ENCODE peak calls at places on chromosomes 4 and X, in ten cellular contexts. One of them, this sample, is unnamed.

GRCh38 chr4:61292322-61292721 is 92.2 kb downstream of the ADGRL3 start:
- DNase-seq in brain microvascular endothelial cell: no peak
- DNase-seq in IMR-90: no peak
- DNase-seq in sigmoid colon: no peak
- DNase-seq in left ventricle myocardium inferior: no peak
- DNase-seq in MM.1S: no peak
- DNase-seq in H9: no peak
- DNase-seq in left lung: no peak
- DNase-seq in right cardiac atrium: no peak
- DNase-seq in aorta: no peak
- DNase-seq in this sample: no peak

GRCh38 chr4:147285751-147286150 is 195.1 kb upstream of the EDNRA start:
- DNase-seq in left ventricle myocardium inferior: no peak
- DNase-seq in sigmoid colon: no peak
- DNase-seq in H9: no peak
- DNase-seq in MM.1S: no peak
- DNase-seq in IMR-90: peak
- DNase-seq in right cardiac atrium: no peak
- DNase-seq in left lung: no peak
- DNase-seq in aorta: no peak
- DNase-seq in brain microvascular endothelial cell: no peak
- DNase-seq in this sample: no peak

GRCh38 chr4:8495803-8496202 is 55.2 kb downstream of the TRMT44 start:
- DNase-seq in MM.1S: no peak
- DNase-seq in sigmoid colon: no peak
- DNase-seq in left lung: no peak
- DNase-seq in H9: no peak
- DNase-seq in left ventricle myocardium inferior: no peak
- DNase-seq in IMR-90: no peak
- DNase-seq in brain microvascular endothelial cell: no peak
- DNase-seq in aorta: no peak
- DNase-seq in right cardiac atrium: no peak
- DNase-seq in this sample: no peak

GRCh38 chrX:35890699-35891098 is 28.8 kb upstream of the CFAP47 start:
- DNase-seq in right cardiac atrium: peak
- DNase-seq in brain microvascular endothelial cell: no peak
- DNase-seq in aorta: peak
- DNase-seq in left lung: no peak
- DNase-seq in left ventricle myocardium inferior: no peak
- DNase-seq in MM.1S: peak
- DNase-seq in H9: peak
- DNase-seq in IMR-90: peak
- DNase-seq in sigmoid colon: no peak
- DNase-seq in this sample: no peak

GRCh38 chrX:109952050-109952449 is 50.9 kb upstream of the TMEM164 start:
- DNase-seq in H9: no peak
- DNase-seq in MM.1S: no peak
- DNase-seq in IMR-90: no peak
- DNase-seq in left ventricle myocardium inferior: no peak
- DNase-seq in brain microvascular endothelial cell: no peak
- DNase-seq in right cardiac atrium: no peak
- DNase-seq in sigmoid colon: no peak
- DNase-seq in left lung: no peak
- DNase-seq in aorta: no peak
- DNase-seq in this sample: no peak

GRCh38 chr4:147560632-147561031 is 56.6 kb upstream of the TMEM184C start:
- DNase-seq in brain microvascular endothelial cell: no peak
- DNase-seq in sigmoid colon: no peak
- DNase-seq in aorta: no peak
- DNase-seq in left lung: no peak
- DNase-seq in H9: no peak
- DNase-seq in MM.1S: no peak
- DNase-seq in right cardiac atrium: no peak
- DNase-seq in IMR-90: peak
- DNase-seq in left ventricle myocardium inferior: no peak
- DNase-seq in this sample: no peak

GRCh38 chrX:124395145-124395858 is 48.9 kb downstream of the SH2D1A start:
- DNase-seq in right cardiac atrium: no peak
- DNase-seq in IMR-90: no peak
- DNase-seq in H9: no peak
- DNase-seq in MM.1S: peak
- DNase-seq in aorta: no peak
- DNase-seq in brain microvascular endothelial cell: no peak
- DNase-seq in left ventricle myocardium inferior: no peak
- DNase-seq in left lung: no peak
- DNase-seq in sigmoid colon: no peak
- DNase-seq in this sample: no peak

GRCh38 chr4:138330531-138330930 is 88.4 kb upstream of the SLC7A11 start:
- DNase-seq in aorta: no peak
- DNase-seq in left lung: no peak
- DNase-seq in sigmoid colon: no peak
- DNase-seq in IMR-90: peak
- DNase-seq in MM.1S: no peak
- DNase-seq in H9: no peak
- DNase-seq in right cardiac atrium: no peak
- DNase-seq in brain microvascular endothelial cell: no peak
- DNase-seq in left ventricle myocardium inferior: no peak
- DNase-seq in this sample: no peak

GRCh38 chr4:8819421-8820177 is 52.0 kb downstream of the HMX1 start:
- DNase-seq in IMR-90: no peak
- DNase-seq in left ventricle myocardium inferior: no peak
- DNase-seq in MM.1S: peak
- DNase-seq in aorta: no peak
- DNase-seq in sigmoid colon: peak
- DNase-seq in brain microvascular endothelial cell: no peak
- DNase-seq in left lung: no peak
- DNase-seq in right cardiac atrium: no peak
- DNase-seq in H9: peak
- DNase-seq in this sample: no peak

GRCh38 chrX:102715967-102716366 is 3.7 kb downstream of the GPRASP2 start:
- DNase-seq in aorta: no peak
- DNase-seq in MM.1S: no peak
- DNase-seq in H9: no peak
- DNase-seq in left ventricle myocardium inferior: no peak
- DNase-seq in sigmoid colon: no peak
- DNase-seq in right cardiac atrium: no peak
- DNase-seq in IMR-90: no peak
- DNase-seq in brain microvascular endothelial cell: no peak
- DNase-seq in left lung: no peak
- DNase-seq in this sample: no peak

GRCh38 chr4:105155426-105155825 is 8.8 kb downstream of the TET2 start:
- DNase-seq in left ventricle myocardium inferior: no peak
- DNase-seq in sigmoid colon: no peak
- DNase-seq in IMR-90: peak
- DNase-seq in MM.1S: no peak
- DNase-seq in aorta: no peak
- DNase-seq in brain microvascular endothelial cell: no peak
- DNase-seq in left lung: no peak
- DNase-seq in H9: no peak
- DNase-seq in right cardiac atrium: no peak
- DNase-seq in this sample: no peak

GRCh38 chr4:83212041-83212851 is 72.4 kb downstream of the COQ2 start:
- DNase-seq in MM.1S: peak
- DNase-seq in left ventricle myocardium inferior: no peak
- DNase-seq in right cardiac atrium: no peak
- DNase-seq in left lung: peak
- DNase-seq in aorta: no peak
- DNase-seq in IMR-90: no peak
- DNase-seq in sigmoid colon: no peak
- DNase-seq in H9: no peak
- DNase-seq in brain microvascular endothelial cell: no peak
- DNase-seq in this sample: peak

GRCh38 chr4:1293981-1294380 is 4.3 kb downstream of the MAEA start:
- DNase-seq in IMR-90: no peak
- DNase-seq in aorta: peak
- DNase-seq in right cardiac atrium: peak
- DNase-seq in H9: no peak
- DNase-seq in left ventricle myocardium inferior: no peak
- DNase-seq in sigmoid colon: peak
- DNase-seq in brain microvascular endothelial cell: no peak
- DNase-seq in MM.1S: no peak
- DNase-seq in left lung: no peak
- DNase-seq in this sample: no peak

GRCh38 chrX:68504237-68504636 is 5.4 kb downstream of the YIPF6 start:
- DNase-seq in sigmoid colon: no peak
- DNase-seq in left lung: no peak
- DNase-seq in IMR-90: peak
- DNase-seq in left ventricle myocardium inferior: no peak
- DNase-seq in H9: no peak
- DNase-seq in aorta: no peak
- DNase-seq in right cardiac atrium: no peak
- DNase-seq in brain microvascular endothelial cell: peak
- DNase-seq in MM.1S: no peak
- DNase-seq in this sample: peak

GRCh38 chrX:28981952-28982351 is 394.7 kb downstream of the IL1RAPL1 start:
- DNase-seq in H9: no peak
- DNase-seq in sigmoid colon: no peak
- DNase-seq in MM.1S: peak
- DNase-seq in IMR-90: no peak
- DNase-seq in right cardiac atrium: no peak
- DNase-seq in aorta: no peak
- DNase-seq in left ventricle myocardium inferior: no peak
- DNase-seq in brain microvascular endothelial cell: no peak
- DNase-seq in left lung: no peak
- DNase-seq in this sample: no peak

GRCh38 chr4:107863850-107864371 is 39.2 kb downstream of the SGMS2 start:
- DNase-seq in IMR-90: peak
- DNase-seq in brain microvascular endothelial cell: peak
- DNase-seq in MM.1S: no peak
- DNase-seq in left lung: no peak
- DNase-seq in left ventricle myocardium inferior: peak
- DNase-seq in aorta: no peak
- DNase-seq in right cardiac atrium: peak
- DNase-seq in H9: no peak
- DNase-seq in sigmoid colon: peak
- DNase-seq in this sample: no peak

GRCh38 chrX:13647709-13648212 is 5.2 kb upstream of the TCEANC start:
- DNase-seq in left ventricle myocardium inferior: peak
- DNase-seq in aorta: peak
- DNase-seq in left lung: peak
- DNase-seq in H9: no peak
- DNase-seq in right cardiac atrium: peak
- DNase-seq in IMR-90: peak
- DNase-seq in MM.1S: no peak
- DNase-seq in brain microvascular endothelial cell: peak
- DNase-seq in sigmoid colon: peak
- DNase-seq in this sample: no peak

GRCh38 chr4:96126227-96126626 is 286.3 kb downstream of the PDHA2 start:
- DNase-seq in H9: no peak
- DNase-seq in IMR-90: no peak
- DNase-seq in left lung: no peak
- DNase-seq in aorta: no peak
- DNase-seq in left ventricle myocardium inferior: no peak
- DNase-seq in right cardiac atrium: no peak
- DNase-seq in sigmoid colon: no peak
- DNase-seq in MM.1S: no peak
- DNase-seq in brain microvascular endothelial cell: no peak
- DNase-seq in this sample: no peak

GRCh38 chrX:133924548-133924947 is 60.8 kb downstream of the GPC3 start:
- DNase-seq in left ventricle myocardium inferior: no peak
- DNase-seq in MM.1S: no peak
- DNase-seq in H9: no peak
- DNase-seq in IMR-90: no peak
- DNase-seq in brain microvascular endothelial cell: no peak
- DNase-seq in aorta: no peak
- DNase-seq in sigmoid colon: no peak
- DNase-seq in right cardiac atrium: no peak
- DNase-seq in left lung: no peak
- DNase-seq in this sample: no peak

GRCh38 chrX:54481751-54482150 is 14.3 kb downstream of the FGD1 start:
- DNase-seq in brain microvascular endothelial cell: no peak
- DNase-seq in aorta: no peak
- DNase-seq in left lung: no peak
- DNase-seq in MM.1S: no peak
- DNase-seq in left ventricle myocardium inferior: no peak
- DNase-seq in H9: peak
- DNase-seq in right cardiac atrium: no peak
- DNase-seq in sigmoid colon: no peak
- DNase-seq in IMR-90: no peak
- DNase-seq in this sample: no peak
- H3K27ac ChIP-seq in brain microvascular endothelial cell: no peak
- H3K27ac ChIP-seq in aorta: peak
- H3K27ac ChIP-seq in left lung: no peak
- H3K27ac ChIP-seq in MM.1S: no peak
- H3K27ac ChIP-seq in left ventricle myocardium inferior: peak
- H3K27ac ChIP-seq in H9: no peak
- H3K27ac ChIP-seq in right cardiac atrium: no peak
- H3K27ac ChIP-seq in sigmoid colon: peak
- H3K27ac ChIP-seq in IMR-90: peak
- H3K27ac ChIP-seq in this sample: no peak

DNA sequence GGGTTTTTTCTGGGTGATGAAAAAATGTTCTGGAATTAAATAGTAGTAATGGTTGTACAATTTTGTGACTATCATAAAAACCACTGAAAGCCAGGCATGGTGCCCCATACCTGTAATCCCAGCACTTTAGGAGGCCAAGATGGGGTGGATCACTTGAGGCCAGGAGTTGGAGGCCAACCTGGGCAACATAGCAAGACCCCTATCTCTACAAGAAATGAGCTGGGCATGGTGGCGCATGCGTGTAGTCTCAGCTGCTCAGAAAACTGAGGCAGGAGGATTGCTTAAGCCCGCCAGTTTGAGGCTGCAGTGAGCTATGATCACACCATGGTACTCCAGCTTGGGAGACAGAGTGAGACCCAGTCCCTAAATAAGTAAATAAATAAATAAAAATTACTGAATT is 58.3 kb upstream of the TMEM131L start:
- DNase-seq in left lung: no peak
- DNase-seq in MM.1S: no peak
- DNase-seq in IMR-90: no peak
- DNase-seq in right cardiac atrium: no peak
- DNase-seq in aorta: no peak
- DNase-seq in brain microvascular endothelial cell: no peak
- DNase-seq in sigmoid colon: no peak
- DNase-seq in left ventricle myocardium inferior: no peak
- DNase-seq in H9: no peak
- DNase-seq in this sample: no peak
- H3K27ac ChIP-seq in left lung: no peak
- H3K27ac ChIP-seq in MM.1S: no peak
- H3K27ac ChIP-seq in IMR-90: no peak
- H3K27ac ChIP-seq in right cardiac atrium: no peak
- H3K27ac ChIP-seq in aorta: no peak
- H3K27ac ChIP-seq in brain microvascular endothelial cell: no peak
- H3K27ac ChIP-seq in sigmoid colon: no peak
- H3K27ac ChIP-seq in left ventricle myocardium inferior: no peak
- H3K27ac ChIP-seq in H9: no peak
- H3K27ac ChIP-seq in this sample: no peak

GRCh38 chr4:151198748-151199147 is 78.2 kb upstream of the PRSS48 start:
- DNase-seq in H9: no peak
- DNase-seq in right cardiac atrium: no peak
- DNase-seq in left lung: no peak
- DNase-seq in brain microvascular endothelial cell: no peak
- DNase-seq in aorta: no peak
- DNase-seq in MM.1S: no peak
- DNase-seq in IMR-90: peak
- DNase-seq in left ventricle myocardium inferior: no peak
- DNase-seq in sigmoid colon: no peak
- DNase-seq in this sample: no peak
- H3K27ac ChIP-seq in H9: no peak
- H3K27ac ChIP-seq in right cardiac atrium: no peak
- H3K27ac ChIP-seq in left lung: no peak
- H3K27ac ChIP-seq in brain microvascular endothelial cell: no peak
- H3K27ac ChIP-seq in aorta: no peak
- H3K27ac ChIP-seq in MM.1S: no peak
- H3K27ac ChIP-seq in IMR-90: no peak
- H3K27ac ChIP-seq in left ventricle myocardium inferior: peak
- H3K27ac ChIP-seq in sigmoid colon: peak
- H3K27ac ChIP-seq in this sample: no peak

GRCh38 chr4:77742054-77742453 is 77.1 kb downstream of the CNOT6L start:
- DNase-seq in brain microvascular endothelial cell: no peak
- DNase-seq in aorta: no peak
- DNase-seq in left lung: no peak
- DNase-seq in left ventricle myocardium inferior: no peak
- DNase-seq in IMR-90: peak
- DNase-seq in MM.1S: no peak
- DNase-seq in right cardiac atrium: no peak
- DNase-seq in H9: no peak
- DNase-seq in sigmoid colon: no peak
- DNase-seq in this sample: no peak
- H3K27ac ChIP-seq in brain microvascular endothelial cell: no peak
- H3K27ac ChIP-seq in aorta: no peak
- H3K27ac ChIP-seq in left lung: no peak
- H3K27ac ChIP-seq in left ventricle myocardium inferior: no peak
- H3K27ac ChIP-seq in IMR-90: no peak
- H3K27ac ChIP-seq in MM.1S: no peak
- H3K27ac ChIP-seq in right cardiac atrium: no peak
- H3K27ac ChIP-seq in H9: no peak
- H3K27ac ChIP-seq in sigmoid colon: no peak
- H3K27ac ChIP-seq in this sample: peak

This sample was measured in epithelial cell of prostate.